ENCODE peak calls at places on chromosomes 12 and 14, in nine cellular contexts. One of them, this sample, is unnamed. For H3K4me1, the result is how much of the 10 kb centered on the place peaks cover.

GRCh38 chr14:74804219-74804825 is 41.2 kb downstream of the YLPM1 start:
- DNase-seq in endothelial cell of umbilical vein: peak
- DNase-seq in neuronal stem cell: peak
- DNase-seq in heart left ventricle: no peak
- DNase-seq in left lung: no peak
- DNase-seq in sigmoid colon: no peak
- DNase-seq in naive thymus-derived CD4-positive, alpha-beta T cell: peak
- DNase-seq in stomach: no peak
- DNase-seq in neural progenitor cell: peak
- DNase-seq in this sample: peak

GRCh38 chr12:7161327-7161726 is 28.2 kb upstream of the PEX5 start:
- DNase-seq in left lung: no peak
- DNase-seq in naive thymus-derived CD4-positive, alpha-beta T cell: no peak
- DNase-seq in neural progenitor cell: no peak
- DNase-seq in neuronal stem cell: no peak
- DNase-seq in sigmoid colon: peak
- DNase-seq in heart left ventricle: no peak
- DNase-seq in stomach: no peak
- DNase-seq in endothelial cell of umbilical vein: no peak
- DNase-seq in this sample: no peak

GRCh38 chr14:81453166-81453766 is 53.1 kb upstream of the STON2 start:
- DNase-seq in left lung: no peak
- DNase-seq in naive thymus-derived CD4-positive, alpha-beta T cell: peak
- DNase-seq in stomach: peak
- DNase-seq in heart left ventricle: no peak
- DNase-seq in endothelial cell of umbilical vein: peak
- DNase-seq in neural progenitor cell: peak
- DNase-seq in sigmoid colon: peak
- DNase-seq in neuronal stem cell: peak
- DNase-seq in this sample: peak

GRCh38 chr12:11650279-11650696 is 814 bp downstream of the ETV6 start:
- DNase-seq in sigmoid colon: no peak
- DNase-seq in left lung: no peak
- DNase-seq in neural progenitor cell: peak
- DNase-seq in neuronal stem cell: no peak
- DNase-seq in endothelial cell of umbilical vein: no peak
- DNase-seq in naive thymus-derived CD4-positive, alpha-beta T cell: peak
- DNase-seq in heart left ventricle: no peak
- DNase-seq in stomach: no peak
- DNase-seq in this sample: no peak

GRCh38 chr14:55889124-55889523 is 229.1 kb upstream of the PELI2 start:
- DNase-seq in heart left ventricle: no peak
- DNase-seq in sigmoid colon: no peak
- DNase-seq in naive thymus-derived CD4-positive, alpha-beta T cell: no peak
- DNase-seq in neural progenitor cell: no peak
- DNase-seq in left lung: no peak
- DNase-seq in endothelial cell of umbilical vein: no peak
- DNase-seq in stomach: peak
- DNase-seq in neuronal stem cell: no peak
- DNase-seq in this sample: no peak

GRCh38 chr12:42213023-42213422 is 25.0 kb downstream of the YAF2 start:
- DNase-seq in sigmoid colon: no peak
- DNase-seq in heart left ventricle: no peak
- DNase-seq in endothelial cell of umbilical vein: peak
- DNase-seq in neural progenitor cell: no peak
- DNase-seq in naive thymus-derived CD4-positive, alpha-beta T cell: no peak
- DNase-seq in stomach: no peak
- DNase-seq in left lung: no peak
- DNase-seq in neuronal stem cell: no peak
- DNase-seq in this sample: no peak

GRCh38 chr12:69059465-69060457 is 126.8 kb upstream of the CPM start:
- DNase-seq in stomach: no peak
- DNase-seq in neural progenitor cell: no peak
- DNase-seq in sigmoid colon: no peak
- DNase-seq in naive thymus-derived CD4-positive, alpha-beta T cell: no peak
- DNase-seq in endothelial cell of umbilical vein: peak
- DNase-seq in left lung: no peak
- DNase-seq in heart left ventricle: no peak
- DNase-seq in neuronal stem cell: no peak
- DNase-seq in this sample: no peak

GRCh38 chr12:81077686-81078441 is at the start of gene ACSS3:
- DNase-seq in endothelial cell of umbilical vein: no peak
- DNase-seq in stomach: peak
- DNase-seq in sigmoid colon: peak
- DNase-seq in naive thymus-derived CD4-positive, alpha-beta T cell: no peak
- DNase-seq in neuronal stem cell: peak
- DNase-seq in heart left ventricle: peak
- DNase-seq in left lung: peak
- DNase-seq in neural progenitor cell: peak
- DNase-seq in this sample: peak

GRCh38 chr14:56805201-56805991 is 4.9 kb downstream of the OTX2 start:
- DNase-seq in neuronal stem cell: no peak
- DNase-seq in heart left ventricle: no peak
- DNase-seq in stomach: no peak
- DNase-seq in endothelial cell of umbilical vein: no peak
- DNase-seq in sigmoid colon: no peak
- DNase-seq in left lung: no peak
- DNase-seq in naive thymus-derived CD4-positive, alpha-beta T cell: no peak
- DNase-seq in neural progenitor cell: peak
- DNase-seq in this sample: peak

GRCh38 chr14:95739356-95739755 is 25.4 kb upstream of the TCL1A start:
- DNase-seq in heart left ventricle: no peak
- DNase-seq in stomach: no peak
- DNase-seq in sigmoid colon: no peak
- DNase-seq in neuronal stem cell: no peak
- DNase-seq in neural progenitor cell: no peak
- DNase-seq in naive thymus-derived CD4-positive, alpha-beta T cell: no peak
- DNase-seq in left lung: no peak
- DNase-seq in endothelial cell of umbilical vein: no peak
- DNase-seq in this sample: no peak

GRCh38 chr12:63038361-63039100 is 103.6 kb upstream of the PPM1H start:
- DNase-seq in endothelial cell of umbilical vein: no peak
- DNase-seq in neural progenitor cell: no peak
- DNase-seq in neuronal stem cell: no peak
- DNase-seq in heart left ventricle: no peak
- DNase-seq in naive thymus-derived CD4-positive, alpha-beta T cell: no peak
- DNase-seq in left lung: no peak
- DNase-seq in stomach: no peak
- DNase-seq in sigmoid colon: no peak
- DNase-seq in this sample: no peak

GRCh38 chr12:95544756-95545155 is 6.5 kb downstream of the USP44 start:
- DNase-seq in stomach: no peak
- DNase-seq in heart left ventricle: no peak
- DNase-seq in endothelial cell of umbilical vein: no peak
- DNase-seq in neuronal stem cell: no peak
- DNase-seq in left lung: no peak
- DNase-seq in naive thymus-derived CD4-positive, alpha-beta T cell: no peak
- DNase-seq in neural progenitor cell: no peak
- DNase-seq in sigmoid colon: no peak
- DNase-seq in this sample: no peak

GRCh38 chr12:28351414-28351813 is 161.2 kb downstream of the CCDC91 start:
- DNase-seq in left lung: peak
- DNase-seq in neuronal stem cell: no peak
- DNase-seq in endothelial cell of umbilical vein: no peak
- DNase-seq in sigmoid colon: no peak
- DNase-seq in heart left ventricle: no peak
- DNase-seq in stomach: no peak
- DNase-seq in neural progenitor cell: no peak
- DNase-seq in naive thymus-derived CD4-positive, alpha-beta T cell: no peak
- DNase-seq in this sample: no peak

GRCh38 chr12:52235001-52235760 is 2.1 kb downstream of the KRT7 start:
- DNase-seq in neuronal stem cell: no peak
- DNase-seq in heart left ventricle: peak
- DNase-seq in left lung: peak
- DNase-seq in naive thymus-derived CD4-positive, alpha-beta T cell: no peak
- DNase-seq in endothelial cell of umbilical vein: no peak
- DNase-seq in sigmoid colon: peak
- DNase-seq in stomach: no peak
- DNase-seq in neural progenitor cell: no peak
- DNase-seq in this sample: no peak

GRCh38 chr12:52234226-52234810 is 1.3 kb downstream of the KRT7 start:
- DNase-seq in endothelial cell of umbilical vein: no peak
- DNase-seq in sigmoid colon: peak
- DNase-seq in neuronal stem cell: no peak
- DNase-seq in left lung: no peak
- DNase-seq in stomach: no peak
- DNase-seq in naive thymus-derived CD4-positive, alpha-beta T cell: no peak
- DNase-seq in neural progenitor cell: no peak
- DNase-seq in heart left ventricle: peak
- DNase-seq in this sample: no peak

GRCh38 chr12:52232916-52233461 is at the start of gene KRT7:
- DNase-seq in stomach: no peak
- DNase-seq in neural progenitor cell: peak
- DNase-seq in left lung: peak
- DNase-seq in endothelial cell of umbilical vein: peak
- DNase-seq in heart left ventricle: peak
- DNase-seq in naive thymus-derived CD4-positive, alpha-beta T cell: no peak
- DNase-seq in sigmoid colon: peak
- DNase-seq in neuronal stem cell: no peak
- DNase-seq in this sample: no peak

GRCh38 chr12:52232233-52232915 is 669 bp upstream of the KRT7 start:
- DNase-seq in sigmoid colon: peak
- DNase-seq in neuronal stem cell: no peak
- DNase-seq in stomach: no peak
- DNase-seq in neural progenitor cell: peak
- DNase-seq in naive thymus-derived CD4-positive, alpha-beta T cell: no peak
- DNase-seq in endothelial cell of umbilical vein: peak
- DNase-seq in left lung: peak
- DNase-seq in heart left ventricle: peak
- DNase-seq in this sample: no peak

DNA sequence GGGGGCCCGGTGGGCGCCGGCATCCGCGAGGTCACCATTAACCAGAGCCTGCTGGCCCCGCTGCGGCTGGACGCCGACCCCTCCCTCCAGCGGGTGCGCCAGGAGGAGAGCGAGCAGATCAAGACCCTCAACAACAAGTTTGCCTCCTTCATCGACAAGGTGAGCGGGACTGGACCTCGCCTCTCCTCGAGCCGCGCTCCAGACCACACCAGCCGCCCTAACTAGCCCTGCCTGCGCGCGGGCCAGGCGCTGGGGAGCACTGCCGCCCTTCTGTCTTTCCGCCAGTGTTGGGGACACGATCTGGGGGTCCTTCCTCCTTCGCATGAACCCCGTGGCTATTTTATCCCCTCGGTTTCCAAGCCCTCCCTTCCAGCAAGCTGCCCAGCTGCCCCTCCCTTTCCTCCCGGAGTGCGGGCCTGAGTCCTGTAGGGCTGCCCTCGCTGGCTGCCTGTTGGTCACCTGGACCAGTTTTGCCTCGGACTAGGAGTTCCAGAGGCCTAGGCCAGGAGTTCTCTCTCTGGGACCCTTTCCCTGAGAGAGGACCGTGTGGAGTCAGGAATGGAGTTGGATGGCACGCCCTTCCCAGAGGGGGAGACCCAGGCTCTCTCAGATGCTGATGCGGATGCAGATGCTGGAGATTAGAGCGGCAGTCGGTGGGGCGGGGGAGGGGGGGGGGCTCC is 559 bp downstream of the KRT7 start:
- DNase-seq in stomach: no peak
- DNase-seq in left lung: no peak
- DNase-seq in neuronal stem cell: no peak
- DNase-seq in sigmoid colon: peak
- DNase-seq in naive thymus-derived CD4-positive, alpha-beta T cell: no peak
- DNase-seq in endothelial cell of umbilical vein: no peak
- DNase-seq in heart left ventricle: peak
- DNase-seq in neural progenitor cell: peak
- DNase-seq in this sample: no peak
- H3K4me3 ChIP-seq in stomach: peak
- H3K4me3 ChIP-seq in left lung: peak
- H3K4me3 ChIP-seq in neuronal stem cell: no peak
- H3K4me3 ChIP-seq in sigmoid colon: no peak
- H3K4me3 ChIP-seq in naive thymus-derived CD4-positive, alpha-beta T cell: no peak
- H3K4me3 ChIP-seq in endothelial cell of umbilical vein: peak
- H3K4me3 ChIP-seq in heart left ventricle: peak
- H3K4me3 ChIP-seq in neural progenitor cell: peak
- H3K4me3 ChIP-seq in this sample: peak

GRCh38 chr14:68784995-68785816 is 7.7 kb downstream of the ZFP36L1 start:
- DNase-seq in sigmoid colon: peak
- DNase-seq in stomach: peak
- DNase-seq in naive thymus-derived CD4-positive, alpha-beta T cell: no peak
- DNase-seq in neural progenitor cell: no peak
- DNase-seq in endothelial cell of umbilical vein: peak
- DNase-seq in left lung: no peak
- DNase-seq in neuronal stem cell: no peak
- DNase-seq in heart left ventricle: no peak
- DNase-seq in this sample: no peak
- H3K4me1 ChIP-seq in sigmoid colon: under half
- H3K4me1 ChIP-seq in stomach: half or more
- H3K4me1 ChIP-seq in naive thymus-derived CD4-positive, alpha-beta T cell: half or more
- H3K4me1 ChIP-seq in neural progenitor cell: under half
- H3K4me1 ChIP-seq in endothelial cell of umbilical vein: half or more
- H3K4me1 ChIP-seq in left lung: half or more
- H3K4me1 ChIP-seq in neuronal stem cell: under half
- H3K4me1 ChIP-seq in heart left ventricle: under half
- H3K4me1 ChIP-seq in this sample: under half

DNA sequence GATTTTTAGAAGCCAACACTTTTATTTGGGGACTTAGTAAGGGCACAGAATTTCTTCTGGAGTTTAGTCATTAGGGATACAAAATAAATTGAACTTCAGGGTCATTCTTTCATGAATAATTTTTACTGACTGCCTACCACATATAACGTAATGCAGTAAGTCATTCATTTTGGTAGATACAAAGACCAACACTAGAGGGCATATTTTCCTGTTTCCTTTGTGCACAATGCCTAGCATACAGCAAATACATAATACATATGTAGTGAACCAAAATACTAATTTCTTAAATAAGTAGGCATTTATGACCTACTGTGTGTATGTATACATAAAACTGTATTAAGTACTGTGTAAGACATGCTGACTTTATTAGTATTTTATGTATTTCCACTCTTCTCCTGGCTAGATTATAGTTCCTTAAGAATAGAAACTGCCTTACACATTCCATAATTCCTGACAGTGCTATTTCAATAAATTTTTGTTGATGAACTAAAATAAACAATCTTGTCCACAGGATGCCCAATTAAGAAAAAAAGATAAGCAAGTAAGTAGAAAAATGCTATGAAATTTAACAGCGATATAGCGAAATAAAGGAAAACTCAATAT is 47.9 kb downstream of the PPP1R12A start:
- DNase-seq in stomach: no peak
- DNase-seq in neural progenitor cell: peak
- DNase-seq in heart left ventricle: no peak
- DNase-seq in neuronal stem cell: no peak
- DNase-seq in sigmoid colon: no peak
- DNase-seq in left lung: no peak
- DNase-seq in naive thymus-derived CD4-positive, alpha-beta T cell: peak
- DNase-seq in endothelial cell of umbilical vein: peak
- DNase-seq in this sample: no peak
- H3K4me3 ChIP-seq in stomach: no peak
- H3K4me3 ChIP-seq in neural progenitor cell: no peak
- H3K4me3 ChIP-seq in heart left ventricle: no peak
- H3K4me3 ChIP-seq in neuronal stem cell: no peak
- H3K4me3 ChIP-seq in sigmoid colon: no peak
- H3K4me3 ChIP-seq in left lung: no peak
- H3K4me3 ChIP-seq in naive thymus-derived CD4-positive, alpha-beta T cell: no peak
- H3K4me3 ChIP-seq in endothelial cell of umbilical vein: no peak
- H3K4me3 ChIP-seq in this sample: no peak

GRCh38 chr14:69624131-69624530 is 12.7 kb downstream of the SUSD6 start:
- DNase-seq in stomach: no peak
- DNase-seq in neuronal stem cell: no peak
- DNase-seq in sigmoid colon: no peak
- DNase-seq in heart left ventricle: no peak
- DNase-seq in endothelial cell of umbilical vein: no peak
- DNase-seq in neural progenitor cell: no peak
- DNase-seq in left lung: no peak
- DNase-seq in naive thymus-derived CD4-positive, alpha-beta T cell: no peak
- DNase-seq in this sample: no peak
- H3K4me1 ChIP-seq in stomach: under half
- H3K4me1 ChIP-seq in neuronal stem cell: under half
- H3K4me1 ChIP-seq in sigmoid colon: under half
- H3K4me1 ChIP-seq in heart left ventricle: half or more
- H3K4me1 ChIP-seq in endothelial cell of umbilical vein: under half
- H3K4me1 ChIP-seq in neural progenitor cell: under half
- H3K4me1 ChIP-seq in left lung: half or more
- H3K4me1 ChIP-seq in naive thymus-derived CD4-positive, alpha-beta T cell: half or more
- H3K4me1 ChIP-seq in this sample: under half